ENCODE peak calls at places on chromosomes 5 and 9, in seven cellular contexts. One of them, this sample, is unnamed.

GRCh38 chr9:125663127-125663526 is 43.9 kb downstream of the MAPKAP1 start:
- DNase-seq in retina: no peak
- DNase-seq in naive thymus-derived CD4-positive, alpha-beta T cell: no peak
- DNase-seq in head of caudate nucleus: no peak
- DNase-seq in tibial artery: no peak
- DNase-seq in neural progenitor cell: no peak
- DNase-seq in globus pallidus: no peak
- DNase-seq in this sample: no peak

GRCh38 chr9:109101810-109102209 is 17.9 kb downstream of the TMEM245 start:
- DNase-seq in retina: no peak
- DNase-seq in naive thymus-derived CD4-positive, alpha-beta T cell: peak; percentile 50
- DNase-seq in head of caudate nucleus: no peak
- DNase-seq in tibial artery: no peak
- DNase-seq in neural progenitor cell: no peak
- DNase-seq in globus pallidus: no peak
- DNase-seq in this sample: no peak

GRCh38 chr9:118446962-118447490 is 742.8 kb downstream of the TLR4 start:
- DNase-seq in retina: no peak
- DNase-seq in naive thymus-derived CD4-positive, alpha-beta T cell: no peak
- DNase-seq in head of caudate nucleus: no peak
- DNase-seq in tibial artery: no peak
- DNase-seq in neural progenitor cell: no peak
- DNase-seq in globus pallidus: no peak
- DNase-seq in this sample: no peak

GRCh38 chr9:136235709-136236455 is 9.7 kb downstream of the QSOX2 start:
- DNase-seq in retina: no peak
- DNase-seq in naive thymus-derived CD4-positive, alpha-beta T cell: no peak
- DNase-seq in head of caudate nucleus: no peak
- DNase-seq in tibial artery: no peak
- DNase-seq in neural progenitor cell: no peak
- DNase-seq in globus pallidus: no peak
- DNase-seq in this sample: no peak

GRCh38 chr9:86721843-86722705 is 225.2 kb downstream of the GAS1 start:
- DNase-seq in retina: no peak
- DNase-seq in naive thymus-derived CD4-positive, alpha-beta T cell: no peak
- DNase-seq in head of caudate nucleus: no peak
- DNase-seq in tibial artery: peak; percentile 77
- DNase-seq in neural progenitor cell: no peak
- DNase-seq in globus pallidus: no peak
- DNase-seq in this sample: peak; percentile 92

GRCh38 chr9:118271936-118272335 is 567.7 kb downstream of the TLR4 start:
- DNase-seq in retina: no peak
- DNase-seq in naive thymus-derived CD4-positive, alpha-beta T cell: no peak
- DNase-seq in head of caudate nucleus: no peak
- DNase-seq in tibial artery: no peak
- DNase-seq in neural progenitor cell: no peak
- DNase-seq in globus pallidus: no peak
- DNase-seq in this sample: no peak

GRCh38 chr5:14076566-14076965 is 66.6 kb upstream of the TRIO start:
- DNase-seq in retina: no peak
- DNase-seq in naive thymus-derived CD4-positive, alpha-beta T cell: no peak
- DNase-seq in head of caudate nucleus: no peak
- DNase-seq in tibial artery: no peak
- DNase-seq in neural progenitor cell: no peak
- DNase-seq in globus pallidus: no peak
- DNase-seq in this sample: no peak

GRCh38 chr9:126159661-126160060 is 167.0 kb upstream of the MVB12B start:
- DNase-seq in retina: peak; percentile 38
- DNase-seq in naive thymus-derived CD4-positive, alpha-beta T cell: no peak
- DNase-seq in head of caudate nucleus: no peak
- DNase-seq in tibial artery: peak; percentile 33
- DNase-seq in neural progenitor cell: no peak
- DNase-seq in globus pallidus: no peak
- DNase-seq in this sample: no peak

GRCh38 chr5:179231309-179231708 is 114.0 kb downstream of the ADAMTS2 start:
- DNase-seq in retina: no peak
- DNase-seq in naive thymus-derived CD4-positive, alpha-beta T cell: no peak
- DNase-seq in head of caudate nucleus: no peak
- DNase-seq in tibial artery: peak; percentile 28
- DNase-seq in neural progenitor cell: no peak
- DNase-seq in globus pallidus: no peak
- DNase-seq in this sample: no peak

GRCh38 chr5:32627219-32627880 is 42.0 kb downstream of the SUB1 start:
- DNase-seq in retina: no peak
- DNase-seq in naive thymus-derived CD4-positive, alpha-beta T cell: no peak
- DNase-seq in head of caudate nucleus: no peak
- DNase-seq in tibial artery: no peak
- DNase-seq in neural progenitor cell: no peak
- DNase-seq in globus pallidus: no peak
- DNase-seq in this sample: no peak

GRCh38 chr9:132160802-132161742 is 786 bp upstream of the NTNG2 start:
- DNase-seq in retina: peak; percentile 58
- DNase-seq in naive thymus-derived CD4-positive, alpha-beta T cell: peak; percentile 21
- DNase-seq in head of caudate nucleus: no peak
- DNase-seq in tibial artery: no peak
- DNase-seq in neural progenitor cell: peak; percentile 76
- DNase-seq in globus pallidus: no peak
- DNase-seq in this sample: no peak

GRCh38 chr9:137457406-137458193 is 1.5 kb downstream of the NSMF start:
- DNase-seq in retina: no peak
- DNase-seq in naive thymus-derived CD4-positive, alpha-beta T cell: no peak
- DNase-seq in head of caudate nucleus: no peak
- DNase-seq in tibial artery: peak; percentile 73
- DNase-seq in neural progenitor cell: no peak
- DNase-seq in globus pallidus: no peak
- DNase-seq in this sample: no peak

GRCh38 chr5:61625682-61626620 is 293.9 kb downstream of the ZSWIM6 start:
- DNase-seq in retina: peak; percentile 89
- DNase-seq in naive thymus-derived CD4-positive, alpha-beta T cell: peak; percentile 8
- DNase-seq in head of caudate nucleus: peak; percentile 88
- DNase-seq in tibial artery: peak; percentile 87
- DNase-seq in neural progenitor cell: peak; percentile 74
- DNase-seq in globus pallidus: peak; percentile 89
- DNase-seq in this sample: no peak

GRCh38 chr9:131704195-131704983 is 35.5 kb downstream of the RAPGEF1 start:
- DNase-seq in retina: no peak
- DNase-seq in naive thymus-derived CD4-positive, alpha-beta T cell: no peak
- DNase-seq in head of caudate nucleus: no peak
- DNase-seq in tibial artery: no peak
- DNase-seq in neural progenitor cell: no peak
- DNase-seq in globus pallidus: no peak
- DNase-seq in this sample: no peak

GRCh38 chr9:131420913-131421312 is 27.0 kb downstream of the PRRC2B start:
- DNase-seq in retina: no peak
- DNase-seq in naive thymus-derived CD4-positive, alpha-beta T cell: no peak
- DNase-seq in head of caudate nucleus: no peak
- DNase-seq in tibial artery: no peak
- DNase-seq in neural progenitor cell: no peak
- DNase-seq in globus pallidus: no peak
- DNase-seq in this sample: no peak

GRCh38 chr5:118551031-118551430 is 437.3 kb downstream of the DTWD2 start:
- DNase-seq in retina: no peak
- DNase-seq in naive thymus-derived CD4-positive, alpha-beta T cell: no peak
- DNase-seq in head of caudate nucleus: no peak
- DNase-seq in tibial artery: no peak
- DNase-seq in neural progenitor cell: no peak
- DNase-seq in globus pallidus: no peak
- DNase-seq in this sample: no peak

GRCh38 chr9:133114451-133114885 is 6.6 kb downstream of the RALGDS start:
- DNase-seq in retina: peak; percentile 80
- DNase-seq in naive thymus-derived CD4-positive, alpha-beta T cell: no peak
- DNase-seq in head of caudate nucleus: peak; percentile 64
- DNase-seq in tibial artery: peak; percentile 73
- DNase-seq in neural progenitor cell: no peak
- DNase-seq in globus pallidus: peak; percentile 84
- DNase-seq in this sample: no peak

GRCh38 chr5:6704361-6704851 is 8.8 kb upstream of the TENT4A start:
- DNase-seq in retina: no peak
- DNase-seq in naive thymus-derived CD4-positive, alpha-beta T cell: no peak
- DNase-seq in head of caudate nucleus: peak; percentile 57
- DNase-seq in tibial artery: peak; percentile 81
- DNase-seq in neural progenitor cell: no peak
- DNase-seq in globus pallidus: no peak
- DNase-seq in this sample: peak; percentile 50

GRCh38 chr5:89968870-89969472 is 440.6 kb downstream of the CETN3 start:
- DNase-seq in retina: peak; percentile 19
- DNase-seq in naive thymus-derived CD4-positive, alpha-beta T cell: no peak
- DNase-seq in head of caudate nucleus: no peak
- DNase-seq in tibial artery: no peak
- DNase-seq in neural progenitor cell: no peak
- DNase-seq in globus pallidus: no peak
- DNase-seq in this sample: no peak

GRCh38 chr5:165448773-165449172 is 1943.4 kb downstream of the MAT2B start:
- DNase-seq in retina: no peak
- DNase-seq in naive thymus-derived CD4-positive, alpha-beta T cell: no peak
- DNase-seq in head of caudate nucleus: no peak
- DNase-seq in tibial artery: no peak
- DNase-seq in neural progenitor cell: no peak
- DNase-seq in globus pallidus: no peak
- DNase-seq in this sample: no peak

GRCh38 chr9:80158150-80158549 is 586.4 kb downstream of the TLE4 start:
- DNase-seq in retina: no peak
- DNase-seq in naive thymus-derived CD4-positive, alpha-beta T cell: no peak
- DNase-seq in head of caudate nucleus: no peak
- DNase-seq in tibial artery: no peak
- DNase-seq in neural progenitor cell: peak; percentile 9
- DNase-seq in globus pallidus: no peak
- DNase-seq in this sample: no peak

GRCh38 chr9:121819511-121820231 is 168.2 kb downstream of the DAB2IP start:
- DNase-seq in retina: peak; percentile 68
- DNase-seq in naive thymus-derived CD4-positive, alpha-beta T cell: no peak
- DNase-seq in head of caudate nucleus: no peak
- DNase-seq in tibial artery: no peak
- DNase-seq in neural progenitor cell: peak; percentile 75
- DNase-seq in globus pallidus: no peak
- DNase-seq in this sample: no peak

This sample was measured in AG09319.